ENCODE peak calls at places on chromosome 20, in six cellular contexts. H is RWPE1, U is substantia nigra, O is HuH-7.5, Q is T-helper 9 cell, P is NCI-H1105. S is an unnamed sample.

GRCh38 chr20:15992564-15992963 is 580.7 kb downstream of the KIF16B start:
- DNase-seq in H (no peak), U (no peak), O (no peak), Q (no peak), P (no peak), S (no peak)

GRCh38 chr20:19730716-19731115 is 27.3 kb upstream of the RIN2 start:
- DNase-seq in H (no peak), U (no peak), O (no peak), Q (no peak), P (no peak), S (no peak)

GRCh38 chr20:50226093-50226974 is 35.7 kb downstream of the CEBPB start:
- DNase-seq in H (no peak), U (no peak), O (no peak), Q (no peak), P (no peak), S (no peak)

GRCh38 chr20:57414867-57415592 is 23.8 kb downstream of the RBM38 start:
- DNase-seq in H (no peak), U (no peak), O (no peak), Q (no peak), P (no peak), S (no peak)

GRCh38 chr20:41029150-41029872 is 689 bp downstream of the TOP1 start:
- DNase-seq in H (peak), U (peak), O (peak), Q (peak), P (peak), S (peak)

GRCh38 chr20:58651548-58651822 is 402 bp downstream of the STX16 start:
- DNase-seq in H (no peak), U (no peak), O (peak), Q (no peak), P (peak), S (no peak)

GRCh38 chr20:3896302-3896701 is 7.1 kb downstream of the PANK2 start:
- DNase-seq in H (no peak), U (no peak), O (no peak), Q (no peak), P (no peak), S (no peak)

GRCh38 chr20:4449977-4450715 is 271.6 kb upstream of the PRND start:
- DNase-seq in H (no peak), U (no peak), O (no peak), Q (no peak), P (no peak), S (peak)

GRCh38 chr20:17710379-17711305 is 10.9 kb downstream of the BANF2 start:
- DNase-seq in H (no peak), U (no peak), O (peak), Q (no peak), P (no peak), S (no peak)

GRCh38 chr20:55582498-55582897 is 422.8 kb downstream of the CBLN4 start:
- DNase-seq in H (no peak), U (no peak), O (peak), Q (no peak), P (no peak), S (no peak)

GRCh38 chr20:46928580-46929132 is 34.0 kb downstream of the EYA2 start:
- DNase-seq in H (no peak), U (peak), O (no peak), Q (no peak), P (no peak), S (no peak)

GRCh38 chr20:62040933-62041332 is 24.7 kb downstream of the TAF4 start:
- DNase-seq in H (no peak), U (no peak), O (no peak), Q (no peak), P (no peak), S (no peak)

GRCh38 chr20:13284830-13285229 is 63.8 kb downstream of the ISM1 start:
- DNase-seq in H (no peak), U (no peak), O (no peak), Q (no peak), P (no peak), S (no peak)

GRCh38 chr20:39716796-39717341 is 754.7 kb downstream of the DHX35 start:
- DNase-seq in H (no peak), U (no peak), O (no peak), Q (no peak), P (no peak), S (peak)

GRCh38 chr20:63566395-63567131 is 7.5 kb downstream of the HELZ2 start:
- DNase-seq in H (no peak), U (no peak), O (no peak), Q (no peak), P (no peak), S (no peak)

GRCh38 chr20:13220857-13221297 is at the start of gene ISM1:
- DNase-seq in H (peak), U (no peak), O (peak), Q (peak), P (no peak), S (no peak)

GRCh38 chr20:10902174-10902573 is 228.4 kb upstream of the JAG1 start:
- DNase-seq in H (no peak), U (no peak), O (no peak), Q (no peak), P (no peak), S (no peak)

GRCh38 chr20:8121666-8122065 is 10.4 kb upstream of the PLCB1 start:
- DNase-seq in H (no peak), U (no peak), O (no peak), Q (no peak), P (no peak), S (no peak)

GRCh38 chr20:62183426-62184142 is 756 bp downstream of the MTG2 start:
- DNase-seq in H (no peak), U (no peak), O (no peak), Q (no peak), P (no peak), S (peak)